ENCODE peak calls at places on chromosomes 6 and 20, in eight cellular contexts. One of them, this sample, is unnamed.

GRCh38 chr6:140264451-140264850 is 890.0 kb upstream of the CITED2 start:
- DNase-seq in posterior vena cava: no peak
- DNase-seq in effector memory CD8-positive, alpha-beta T cell: no peak
- DNase-seq in caudate nucleus: no peak
- DNase-seq in smooth muscle cell of the brain vasculature: no peak
- DNase-seq in NK-92 treated with Interleukin-12 subunit alpha and Interleukin-12 subunit beta, amount 100 ng/mL, for 24 hours: no peak
- DNase-seq in kidney tubule cell: no peak
- DNase-seq in stimulated activated CD4-positive, alpha-beta T cell treated with anti-CD3 and anti-CD28 coated beads, Interleukin-2, amount 100 ng/mL, for 48 hours: no peak
- DNase-seq in this sample: no peak

GRCh38 chr6:111219785-111220184 is 132.5 kb downstream of the SLC16A10 start:
- DNase-seq in posterior vena cava: no peak
- DNase-seq in caudate nucleus: no peak
- DNase-seq in smooth muscle cell of the brain vasculature: no peak
- DNase-seq in effector memory CD8-positive, alpha-beta T cell: no peak
- DNase-seq in stimulated activated CD4-positive, alpha-beta T cell treated with anti-CD3 and anti-CD28 coated beads, Interleukin-2, amount 100 ng/mL, for 48 hours: no peak
- DNase-seq in NK-92 treated with Interleukin-12 subunit alpha and Interleukin-12 subunit beta, amount 100 ng/mL, for 24 hours: no peak
- DNase-seq in kidney tubule cell: no peak
- DNase-seq in this sample: no peak

GRCh38 chr6:150272264-150272975 is 96.4 kb upstream of the IYD start:
- DNase-seq in caudate nucleus: no peak
- DNase-seq in effector memory CD8-positive, alpha-beta T cell: no peak
- DNase-seq in NK-92 treated with Interleukin-12 subunit alpha and Interleukin-12 subunit beta, amount 100 ng/mL, for 24 hours: no peak
- DNase-seq in kidney tubule cell: peak
- DNase-seq in posterior vena cava: no peak
- DNase-seq in smooth muscle cell of the brain vasculature: no peak
- DNase-seq in stimulated activated CD4-positive, alpha-beta T cell treated with anti-CD3 and anti-CD28 coated beads, Interleukin-2, amount 100 ng/mL, for 48 hours: no peak
- DNase-seq in this sample: no peak

GRCh38 chr6:169912266-169913095 is 161.1 kb downstream of the ERMARD start:
- DNase-seq in smooth muscle cell of the brain vasculature: no peak
- DNase-seq in caudate nucleus: no peak
- DNase-seq in NK-92 treated with Interleukin-12 subunit alpha and Interleukin-12 subunit beta, amount 100 ng/mL, for 24 hours: no peak
- DNase-seq in stimulated activated CD4-positive, alpha-beta T cell treated with anti-CD3 and anti-CD28 coated beads, Interleukin-2, amount 100 ng/mL, for 48 hours: no peak
- DNase-seq in effector memory CD8-positive, alpha-beta T cell: no peak
- DNase-seq in posterior vena cava: peak
- DNase-seq in kidney tubule cell: no peak
- DNase-seq in this sample: no peak

GRCh38 chr6:163438940-163439335 is 24.4 kb downstream of the QKI start:
- DNase-seq in kidney tubule cell: peak
- DNase-seq in smooth muscle cell of the brain vasculature: no peak
- DNase-seq in caudate nucleus: no peak
- DNase-seq in posterior vena cava: no peak
- DNase-seq in effector memory CD8-positive, alpha-beta T cell: peak
- DNase-seq in NK-92 treated with Interleukin-12 subunit alpha and Interleukin-12 subunit beta, amount 100 ng/mL, for 24 hours: no peak
- DNase-seq in stimulated activated CD4-positive, alpha-beta T cell treated with anti-CD3 and anti-CD28 coated beads, Interleukin-2, amount 100 ng/mL, for 48 hours: no peak
- DNase-seq in this sample: no peak

GRCh38 chr20:57749131-57749690 is 39.4 kb upstream of the PMEPA1 start:
- DNase-seq in NK-92 treated with Interleukin-12 subunit alpha and Interleukin-12 subunit beta, amount 100 ng/mL, for 24 hours: no peak
- DNase-seq in caudate nucleus: no peak
- DNase-seq in kidney tubule cell: peak
- DNase-seq in posterior vena cava: no peak
- DNase-seq in stimulated activated CD4-positive, alpha-beta T cell treated with anti-CD3 and anti-CD28 coated beads, Interleukin-2, amount 100 ng/mL, for 48 hours: no peak
- DNase-seq in smooth muscle cell of the brain vasculature: no peak
- DNase-seq in effector memory CD8-positive, alpha-beta T cell: no peak
- DNase-seq in this sample: no peak

GRCh38 chr6:125054331-125054730 is 92.1 kb downstream of the RNF217 start:
- DNase-seq in caudate nucleus: no peak
- DNase-seq in kidney tubule cell: no peak
- DNase-seq in posterior vena cava: no peak
- DNase-seq in NK-92 treated with Interleukin-12 subunit alpha and Interleukin-12 subunit beta, amount 100 ng/mL, for 24 hours: no peak
- DNase-seq in effector memory CD8-positive, alpha-beta T cell: no peak
- DNase-seq in smooth muscle cell of the brain vasculature: no peak
- DNase-seq in stimulated activated CD4-positive, alpha-beta T cell treated with anti-CD3 and anti-CD28 coated beads, Interleukin-2, amount 100 ng/mL, for 48 hours: no peak
- DNase-seq in this sample: no peak

GRCh38 chr6:37785688-37786270 is 33.7 kb upstream of the ZFAND3 start:
- DNase-seq in caudate nucleus: no peak
- DNase-seq in smooth muscle cell of the brain vasculature: no peak
- DNase-seq in effector memory CD8-positive, alpha-beta T cell: no peak
- DNase-seq in posterior vena cava: no peak
- DNase-seq in kidney tubule cell: no peak
- DNase-seq in NK-92 treated with Interleukin-12 subunit alpha and Interleukin-12 subunit beta, amount 100 ng/mL, for 24 hours: no peak
- DNase-seq in stimulated activated CD4-positive, alpha-beta T cell treated with anti-CD3 and anti-CD28 coated beads, Interleukin-2, amount 100 ng/mL, for 48 hours: no peak
- DNase-seq in this sample: no peak

GRCh38 chr6:45415315-45415714 is 37.6 kb upstream of the SUPT3H start:
- DNase-seq in kidney tubule cell: no peak
- DNase-seq in caudate nucleus: no peak
- DNase-seq in effector memory CD8-positive, alpha-beta T cell: no peak
- DNase-seq in NK-92 treated with Interleukin-12 subunit alpha and Interleukin-12 subunit beta, amount 100 ng/mL, for 24 hours: no peak
- DNase-seq in smooth muscle cell of the brain vasculature: no peak
- DNase-seq in posterior vena cava: no peak
- DNase-seq in stimulated activated CD4-positive, alpha-beta T cell treated with anti-CD3 and anti-CD28 coated beads, Interleukin-2, amount 100 ng/mL, for 48 hours: no peak
- DNase-seq in this sample: no peak

GRCh38 chr20:45857836-45858250 is 429 bp downstream of the ZSWIM3 start:
- DNase-seq in kidney tubule cell: no peak
- DNase-seq in NK-92 treated with Interleukin-12 subunit alpha and Interleukin-12 subunit beta, amount 100 ng/mL, for 24 hours: peak
- DNase-seq in smooth muscle cell of the brain vasculature: no peak
- DNase-seq in effector memory CD8-positive, alpha-beta T cell: no peak
- DNase-seq in posterior vena cava: no peak
- DNase-seq in caudate nucleus: no peak
- DNase-seq in stimulated activated CD4-positive, alpha-beta T cell treated with anti-CD3 and anti-CD28 coated beads, Interleukin-2, amount 100 ng/mL, for 48 hours: no peak
- DNase-seq in this sample: peak

GRCh38 chr20:37305079-37305478 is 15.6 kb downstream of the MANBAL start:
- DNase-seq in caudate nucleus: no peak
- DNase-seq in smooth muscle cell of the brain vasculature: no peak
- DNase-seq in NK-92 treated with Interleukin-12 subunit alpha and Interleukin-12 subunit beta, amount 100 ng/mL, for 24 hours: no peak
- DNase-seq in effector memory CD8-positive, alpha-beta T cell: no peak
- DNase-seq in kidney tubule cell: no peak
- DNase-seq in posterior vena cava: no peak
- DNase-seq in stimulated activated CD4-positive, alpha-beta T cell treated with anti-CD3 and anti-CD28 coated beads, Interleukin-2, amount 100 ng/mL, for 48 hours: no peak
- DNase-seq in this sample: no peak